ENCODE peak calls at places on chromosomes 4 and X, in nine cellular contexts. I, X, B, W, O, D, A, E and G are unnamed samples.

GRCh38 chr4:25454491-25454890 is 77.4 kb downstream of the ANAPC4 start:
- DNase-seq in W (no peak), O (no peak), A (no peak), X (no peak), B (no peak), D (no peak), E (no peak), I (no peak), G (no peak)

GRCh38 chr4:185534850-185535761 is at the start of gene PDLIM3:
- DNase-seq in X (peak; percentile 58), A (peak; percentile 12), D (peak; percentile 89), O (peak; percentile 41), W (peak; percentile 83), E (peak; percentile 30), I (peak; percentile 75), B (peak; percentile 73), G (peak; percentile 49)

GRCh38 chrX:104565791-104566687 is at the start of gene IL1RAPL2:
- DNase-seq in A (no peak), W (no peak), E (no peak), I (no peak), X (peak; percentile 14), B (no peak), O (peak; percentile 12), D (no peak), G (no peak)

GRCh38 chr4:57114973-57115372 is 4.8 kb upstream of the IGFBP7 start:
- DNase-seq in A (no peak), X (no peak), W (no peak), I (no peak), D (no peak), B (no peak), O (no peak), E (peak; percentile 75), G (no peak)

GRCh38 chr4:10024303-10024702 is 3.0 kb upstream of the SLC2A9 start:
- DNase-seq in A (no peak), I (no peak), X (no peak), E (no peak), B (no peak), D (peak; percentile 70), W (no peak), O (no peak), G (no peak)

GRCh38 chr4:172819353-172819752 is 349.3 kb upstream of the GALNT7 start:
- DNase-seq in D (no peak), I (no peak), O (no peak), X (no peak), B (no peak), A (no peak), E (no peak), W (no peak), G (no peak)

GRCh38 chr4:78149737-78150136 is 92.6 kb downstream of the FRAS1 start:
- DNase-seq in X (no peak), A (no peak), E (no peak), I (no peak), W (no peak), D (no peak), B (no peak), O (no peak), G (no peak)

GRCh38 chr4:43277003-43277402 is 384.5 kb downstream of the GRXCR1 start:
- DNase-seq in A (no peak), D (no peak), O (no peak), E (peak; percentile 69), W (no peak), I (no peak), X (no peak), B (no peak), G (no peak)

GRCh38 chr4:163332526-163333405 is at the start of gene NPY1R:
- DNase-seq in W (peak; percentile 62), I (peak; percentile 81), B (peak; percentile 18), E (peak; percentile 73), D (peak; percentile 77), A (peak; percentile 34), X (peak; percentile 75), O (peak; percentile 68), G (peak; percentile 81)

GRCh38 chrX:50813843-50814661 is at the start of gene SHROOM4:
- DNase-seq in X (peak; percentile 46), E (peak; percentile 58), W (peak; percentile 58), A (no peak), O (peak; percentile 8), I (peak; percentile 78), B (peak; percentile 25), D (peak; percentile 67), G (peak; percentile 41)

GRCh38 chr4:58602022-58602421 is 1491.8 kb upstream of the IGFBP7 start:
- DNase-seq in D (no peak), O (no peak), B (no peak), W (no peak), E (no peak), X (no peak), A (no peak), I (no peak), G (no peak)

GRCh38 chr4:58603951-58604350 is 1493.8 kb upstream of the IGFBP7 start:
- DNase-seq in B (no peak), I (no peak), W (no peak), D (no peak), A (no peak), X (no peak), E (no peak), O (no peak), G (no peak)

GRCh38 chr4:58602701-58603359 is 1492.6 kb upstream of the IGFBP7 start:
- DNase-seq in X (no peak), O (no peak), B (no peak), A (no peak), W (no peak), D (no peak), E (no peak), I (no peak), G (no peak)

GRCh38 chr4:58611012-58611411 is 1500.8 kb upstream of the IGFBP7 start:
- DNase-seq in D (no peak), E (no peak), B (no peak), X (no peak), O (no peak), A (no peak), I (no peak), W (no peak), G (no peak)

GRCh38 chr4:58606303-58606702 is 1496.1 kb upstream of the IGFBP7 start:
- DNase-seq in I (no peak), A (no peak), D (no peak), O (no peak), X (no peak), B (no peak), W (no peak), E (no peak), G (no peak)
- H3K4me3 ChIP-seq in I (no peak overlapping the region), A (no peak overlapping the region), D (no peak overlapping the region), O (no peak overlapping the region), X (no peak overlapping the region), B (no peak overlapping the region), W (no peak overlapping the region), E (no peak overlapping the region), G (no peak overlapping the region)

GRCh38 chr4:158209825-158210807 is at the start of gene TMEM144:
- DNase-seq in X (peak; percentile 92), W (peak; percentile 90), D (peak; percentile 96), A (peak; percentile 89), E (peak; percentile 85), O (peak; percentile 88), I (peak; percentile 92), B (peak; percentile 91), G (peak; percentile 96)
- TF ChIP-seq POLR2A in X (peak; percentile 94), W (peak; percentile 72), D (peak; percentile 62), A (peak; percentile 58), E (no peak), O (peak; percentile 85), I (no peak), B (peak; percentile 40), G (peak; percentile 95)

GRCh38 chrX:71618787-71619186 is 476 bp upstream of the CXCR3 start:
- DNase-seq in W (no peak), A (no peak), D (no peak), X (no peak), O (no peak), E (no peak), I (no peak), B (no peak), G (no peak)

GRCh38 chrX:71617742-71618141 is 569 bp downstream of the CXCR3 start:
- DNase-seq in I (no peak), W (no peak), X (peak; percentile 30), E (no peak), B (no peak), O (no peak), D (no peak), A (no peak), G (no peak)

GRCh38 chrX:71619193-71619592 is 882 bp upstream of the CXCR3 start:
- DNase-seq in D (no peak), X (no peak), B (no peak), W (no peak), O (no peak), A (no peak), E (no peak), I (no peak), G (no peak)

GRCh38 chrX:71616672-71617529 is 1.4 kb downstream of the CXCR3 start:
- DNase-seq in E (no peak), I (peak; percentile 84), O (no peak), B (no peak), D (no peak), W (no peak), A (no peak), X (peak; percentile 81), G (no peak)

GRCh38 chrX:71618303-71618721 is at the start of gene CXCR3:
- DNase-seq in O (no peak), E (no peak), B (no peak), A (no peak), X (peak; percentile 52), D (no peak), W (peak; percentile 24), I (peak; percentile 83), G (peak; percentile 71)
- H3K4me3 ChIP-seq in O (no peak within 1 kb of the TSS), E (no peak within 1 kb of the TSS), B (no peak within 1 kb of the TSS), A (no peak within 1 kb of the TSS), X (no peak within 1 kb of the TSS), D (no peak within 1 kb of the TSS), W (no peak within 1 kb of the TSS), I (peak within 1 kb of the TSS; percentile 64), G (no peak within 1 kb of the TSS)

GRCh38 chr4:1819816-1820215 is 26.7 kb downstream of the FGFR3 start:
- DNase-seq in B (no peak), O (no peak), I (no peak), X (no peak), A (no peak), E (no peak), D (no peak), W (no peak), G (no peak)

GRCh38 chr4:1815997-1816860 is 23.1 kb downstream of the FGFR3 start:
- DNase-seq in I (no peak), D (no peak), O (no peak), W (no peak), E (no peak), X (no peak), A (no peak), B (no peak), G (no peak)

GRCh38 chr4:1822568-1823544 is 29.8 kb downstream of the FGFR3 start:
- DNase-seq in W (no peak), A (no peak), E (no peak), I (no peak), O (no peak), X (no peak), D (no peak), B (no peak), G (no peak)

GRCh38 chr4:1821679-1822567 is 28.8 kb downstream of the FGFR3 start:
- DNase-seq in O (no peak), A (no peak), I (no peak), B (no peak), X (no peak), W (no peak), D (no peak), E (no peak), G (no peak)

DNA sequence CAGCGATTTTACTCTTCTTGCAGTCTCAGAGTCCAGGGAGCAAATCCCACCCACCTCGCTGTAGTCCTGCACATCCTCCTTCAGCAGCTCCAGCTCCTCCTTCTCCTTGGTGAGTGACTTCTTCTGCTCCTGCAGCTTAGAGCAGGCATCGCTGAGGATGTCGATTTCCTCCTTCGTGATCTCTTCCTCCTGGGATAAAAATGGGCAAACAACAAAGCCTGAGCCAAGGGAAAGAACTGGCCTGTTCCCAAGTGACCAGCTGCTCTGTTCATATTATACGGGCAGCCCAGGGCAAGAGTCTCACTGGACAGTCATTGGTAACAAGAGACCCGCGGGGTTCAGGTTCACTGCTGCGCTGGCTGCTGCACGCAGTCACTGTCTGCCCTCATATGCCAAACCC is 26.2 kb downstream of the FGFR3 start:
- DNase-seq in O (no peak), I (no peak), D (no peak), A (no peak), W (no peak), E (peak; percentile 8), B (peak; percentile 34), X (no peak), G (no peak)
- TF ChIP-seq POLR2A in O (no peak), I (no peak), D (no peak), A (no peak), W (no peak), E (no peak), B (no peak), X (no peak), G (no peak)